ENCODE peak calls at places on chromosomes 11 and 22, in nine cellular contexts. X, V, R, G, Z, I, K, L and H are unnamed samples.

GRCh38 chr22:43749473-43749872 is 62.6 kb downstream of the EFCAB6 start:
- DNase-seq in X (peak), V (no peak), R (no peak), G (no peak), Z (no peak), I (peak), K (no peak), L (peak), H (no peak)

GRCh38 chr22:33051960-33052839 is 6.0 kb downstream of the SYN3 start:
- DNase-seq in X (peak), V (no peak), R (no peak), G (no peak), Z (no peak), I (peak), K (no peak), L (peak), H (no peak)

GRCh38 chr11:66568124-66568916 is at the start of gene CTSF:
- DNase-seq in X (peak), V (peak), R (peak), G (peak), Z (no peak), I (no peak), K (no peak), L (no peak), H (peak)

GRCh38 chr11:60482361-60482760 is 10.2 kb upstream of the MS4A12 start:
- DNase-seq in X (no peak), V (no peak), R (no peak), G (no peak), Z (no peak), I (no peak), K (no peak), L (no peak), H (no peak)

GRCh38 chr11:128621491-128622136 is 34.3 kb upstream of the ETS1 start:
- DNase-seq in X (no peak), V (peak), R (no peak), G (no peak), Z (no peak), I (peak), K (peak), L (no peak), H (peak)

GRCh38 chr22:49462795-49463194 is 364.9 kb downstream of the BRD1 start:
- DNase-seq in X (no peak), V (no peak), R (no peak), G (no peak), Z (no peak), I (no peak), K (no peak), L (no peak), H (no peak)

GRCh38 chr22:26264162-26264561 is 94.9 kb downstream of the SEZ6L start:
- DNase-seq in X (no peak), V (no peak), R (no peak), G (no peak), Z (no peak), I (no peak), K (no peak), L (no peak), H (no peak)

GRCh38 chr11:104333977-104334376 is 170.0 kb upstream of the PDGFD start:
- DNase-seq in X (peak), V (peak), R (no peak), G (peak), Z (no peak), I (peak), K (peak), L (no peak), H (peak)

GRCh38 chr22:25774575-25775026 is 32.6 kb downstream of the MYO18B start:
- DNase-seq in X (peak), V (peak), R (no peak), G (peak), Z (peak), I (peak), K (no peak), L (peak), H (peak)

GRCh38 chr22:45683680-45684079 is 12.0 kb downstream of the ATXN10 start:
- DNase-seq in X (no peak), V (no peak), R (no peak), G (no peak), Z (no peak), I (no peak), K (no peak), L (no peak), H (no peak)

GRCh38 chr11:106281455-106282173 is 204.2 kb downstream of the AASDHPPT start:
- DNase-seq in X (no peak), V (peak), R (peak), G (no peak), Z (no peak), I (no peak), K (no peak), L (no peak), H (peak)

GRCh38 chr11:126450198-126450597 is 94.7 kb downstream of the ST3GAL4 start:
- DNase-seq in X (no peak), V (no peak), R (no peak), G (no peak), Z (no peak), I (no peak), K (no peak), L (no peak), H (no peak)

GRCh38 chr11:2698386-2699184 is 1.2 kb downstream of the KCNQ1OT1 start:
- DNase-seq in X (peak), V (peak), R (no peak), G (peak), Z (no peak), I (no peak), K (no peak), L (no peak), H (peak)

GRCh38 chr22:32708835-32709234 is 92.7 kb upstream of the TIMP3 start:
- DNase-seq in X (no peak), V (peak), R (no peak), G (no peak), Z (no peak), I (no peak), K (no peak), L (no peak), H (no peak)

GRCh38 chr11:128497057-128497957 is 90.1 kb downstream of the ETS1 start:
- DNase-seq in X (no peak), V (peak), R (peak), G (peak), Z (no peak), I (peak), K (peak), L (no peak), H (peak)

GRCh38 chr11:65776196-65776595 is 4.6 kb downstream of the AP5B1 start:
- DNase-seq in X (no peak), V (peak), R (no peak), G (no peak), Z (peak), I (no peak), K (peak), L (no peak), H (no peak)

GRCh38 chr22:37212174-37212906 is at the start of gene SSTR3:
- DNase-seq in X (peak), V (peak), R (no peak), G (peak), Z (no peak), I (no peak), K (peak), L (peak), H (no peak)

GRCh38 chr11:100550910-100551309 is 136.2 kb upstream of the ARHGAP42 start:
- DNase-seq in X (no peak), V (no peak), R (no peak), G (no peak), Z (no peak), I (no peak), K (no peak), L (no peak), H (no peak)

GRCh38 chr11:44112083-44112865 is 16.8 kb downstream of the EXT2 start:
- DNase-seq in X (no peak), V (peak), R (no peak), G (no peak), Z (no peak), I (no peak), K (peak), L (no peak), H (peak)

GRCh38 chr22:22098457-22099193 is 116.0 kb upstream of the TOP3B start:
- DNase-seq in X (no peak), V (no peak), R (no peak), G (no peak), Z (no peak), I (no peak), K (no peak), L (no peak), H (no peak)

GRCh38 chr11:31643831-31644230 is 134.3 kb downstream of the ELP4 start:
- DNase-seq in X (no peak), V (peak), R (peak), G (no peak), Z (no peak), I (no peak), K (no peak), L (no peak), H (peak)

GRCh38 chr11:113189909-113190667 is 124.3 kb upstream of the TTC12 start:
- DNase-seq in X (no peak), V (peak), R (peak), G (no peak), Z (no peak), I (peak), K (no peak), L (no peak), H (peak)

GRCh38 chr22:37239336-37240239 is 4.5 kb downstream of the RAC2 start:
- DNase-seq in X (no peak), V (no peak), R (no peak), G (no peak), Z (no peak), I (no peak), K (no peak), L (no peak), H (no peak)

GRCh38 chr11:114762437-114762836 is 84.1 kb downstream of the NXPE2 start:
- DNase-seq in X (peak), V (peak), R (peak), G (peak), Z (peak), I (peak), K (peak), L (peak), H (peak)

GRCh38 chr11:128653828-128654231 is 40.0 kb upstream of the FLI1 start:
- DNase-seq in X (peak), V (peak), R (peak), G (peak), Z (no peak), I (peak), K (peak), L (peak), H (peak)

GRCh38 chr11:120562806-120563425 is 51.4 kb downstream of the GRIK4 start:
- DNase-seq in X (no peak), V (peak), R (no peak), G (peak), Z (no peak), I (no peak), K (no peak), L (no peak), H (no peak)

GRCh38 chr11:89201138-89201537 is 23.5 kb downstream of the TYR start:
- DNase-seq in X (no peak), V (no peak), R (no peak), G (no peak), Z (no peak), I (no peak), K (no peak), L (no peak), H (no peak)

GRCh38 chr11:65116370-65117205 is 913 bp downstream of the ZNHIT2 start:
- DNase-seq in X (peak), V (peak), R (no peak), G (peak), Z (peak), I (peak), K (peak), L (peak), H (peak)

GRCh38 chr11:28146123-28146751 is 38.0 kb downstream of the METTL15 start:
- DNase-seq in X (no peak), V (peak), R (peak), G (no peak), Z (no peak), I (peak), K (peak), L (peak), H (peak)

GRCh38 chr11:62976109-62976508 is 8.7 kb downstream of the SLC22A6 start:
- DNase-seq in X (peak), V (no peak), R (no peak), G (no peak), Z (no peak), I (peak), K (no peak), L (no peak), H (no peak)

GRCh38 chr11:117861151-117862018 is 15.1 kb downstream of the FXYD6 start:
- DNase-seq in X (peak), V (no peak), R (no peak), G (peak), Z (no peak), I (peak), K (peak), L (peak), H (peak)

GRCh38 chr11:22331771-22332170 is 6.4 kb upstream of the SLC17A6 start:
- DNase-seq in X (no peak), V (no peak), R (no peak), G (no peak), Z (no peak), I (no peak), K (no peak), L (no peak), H (peak)

GRCh38 chr11:76857776-76858461 is 2.8 kb upstream of the ACER3 start:
- DNase-seq in X (no peak), V (no peak), R (no peak), G (no peak), Z (no peak), I (no peak), K (no peak), L (no peak), H (no peak)

GRCh38 chr11:99316761-99317475 is 296.2 kb downstream of the CNTN5 start:
- DNase-seq in X (no peak), V (peak), R (no peak), G (no peak), Z (no peak), I (no peak), K (no peak), L (no peak), H (no peak)

GRCh38 chr22:32206774-32207758 is 2.2 kb upstream of the RFPL2 start:
- DNase-seq in X (peak), V (peak), R (peak), G (peak), Z (peak), I (peak), K (peak), L (peak), H (peak)

GRCh38 chr11:73716153-73717056 is 44.5 kb downstream of the RAB6A start:
- DNase-seq in X (no peak), V (no peak), R (no peak), G (no peak), Z (no peak), I (no peak), K (no peak), L (no peak), H (no peak)

GRCh38 chr22:46748948-46749681 is 11.1 kb upstream of the CERK start:
- DNase-seq in X (no peak), V (peak), R (no peak), G (no peak), Z (peak), I (no peak), K (no peak), L (no peak), H (peak)

GRCh38 chr22:36184433-36185035 is 17.1 kb downstream of the APOL4 start:
- DNase-seq in X (no peak), V (peak), R (no peak), G (no peak), Z (no peak), I (no peak), K (no peak), L (no peak), H (no peak)

GRCh38 chr11:9527481-9528140 is 45.9 kb upstream of the WEE1 start:
- DNase-seq in X (no peak), V (peak), R (no peak), G (no peak), Z (no peak), I (no peak), K (no peak), L (no peak), H (peak)

GRCh38 chr11:9528573-9529332 is 44.7 kb upstream of the WEE1 start:
- DNase-seq in X (no peak), V (no peak), R (no peak), G (no peak), Z (no peak), I (no peak), K (no peak), L (no peak), H (no peak)

GRCh38 chr11:9528141-9528511 is 45.3 kb upstream of the WEE1 start:
- DNase-seq in X (no peak), V (peak), R (no peak), G (no peak), Z (no peak), I (no peak), K (no peak), L (no peak), H (no peak)

GRCh38 chr11:9530020-9530628 is 43.3 kb upstream of the WEE1 start:
- DNase-seq in X (no peak), V (no peak), R (no peak), G (no peak), Z (no peak), I (no peak), K (no peak), L (peak), H (no peak)

GRCh38 chr11:9529333-9529648 is 44.2 kb upstream of the WEE1 start:
- DNase-seq in X (no peak), V (peak), R (no peak), G (no peak), Z (no peak), I (no peak), K (no peak), L (no peak), H (no peak)
- H3K27ac ChIP-seq in X (peak), V (no peak), R (peak), G (no peak), Z (no peak), I (no peak), K (peak), L (peak), H (peak)

GRCh38 chr22:39718206-39718605 is 147.7 kb downstream of the CACNA1I start:
- DNase-seq in X (no peak), V (no peak), R (no peak), G (no peak), Z (no peak), I (no peak), K (no peak), L (no peak), H (no peak)
- H3K4me2 ChIP-seq in X (no peak), V (no peak), R (no peak), G (no peak), Z (no peak), I (no peak), K (no peak), L (no peak), H (no peak)

DNA sequence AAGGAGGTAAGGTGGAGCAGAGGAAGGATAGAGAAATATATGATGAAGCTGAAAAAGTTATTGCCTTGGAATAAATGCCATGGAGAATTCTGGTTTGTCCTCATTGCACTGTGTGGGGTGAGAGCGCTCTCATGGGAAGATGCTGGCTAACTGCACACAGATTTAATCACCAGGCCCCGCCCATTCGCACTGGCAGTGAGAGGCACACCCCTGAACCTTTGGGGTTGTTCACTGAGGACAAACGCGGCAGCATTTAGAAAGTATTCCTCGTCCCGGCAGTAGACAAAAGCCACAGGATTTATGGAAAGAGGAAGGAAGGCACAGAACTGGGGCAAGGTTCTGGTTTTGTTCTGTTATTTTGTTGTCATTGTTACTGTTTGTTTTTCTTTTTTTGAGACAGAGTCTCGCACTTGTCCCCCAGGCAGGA is 70.2 kb downstream of the MED15 start:
- DNase-seq in X (no peak), V (peak), R (no peak), G (no peak), Z (no peak), I (no peak), K (no peak), L (no peak), H (no peak)
- H3K27ac ChIP-seq in X (no peak), V (no peak), R (no peak), G (no peak), Z (no peak), I (no peak), K (no peak), L (no peak), H (no peak)

GRCh38 chr11:80980221-80980620 is 1539.4 kb upstream of the TENM4 start:
- DNase-seq in X (no peak), V (peak), R (no peak), G (no peak), Z (no peak), I (no peak), K (no peak), L (no peak), H (peak)
- H3K4me2 ChIP-seq in X (no peak), V (no peak), R (no peak), G (no peak), Z (no peak), I (no peak), K (no peak), L (no peak), H (no peak)

GRCh38 chr11:864118-864827 is 21.6 kb downstream of the TSPAN4 start:
- DNase-seq in X (no peak), V (no peak), R (no peak), G (no peak), Z (no peak), I (no peak), K (no peak), L (no peak), H (no peak)

GRCh38 chr11:862028-862703 is 19.5 kb downstream of the TSPAN4 start:
- DNase-seq in X (peak), V (no peak), R (no peak), G (no peak), Z (no peak), I (no peak), K (no peak), L (peak), H (no peak)

GRCh38 chr11:863389-864117 is 20.9 kb downstream of the TSPAN4 start:
- DNase-seq in X (no peak), V (no peak), R (no peak), G (no peak), Z (no peak), I (no peak), K (no peak), L (no peak), H (no peak)

GRCh38 chr11:861105-861479 is 18.4 kb downstream of the TSPAN4 start:
- DNase-seq in X (no peak), V (no peak), R (no peak), G (no peak), Z (no peak), I (no peak), K (no peak), L (no peak), H (no peak)

DNA sequence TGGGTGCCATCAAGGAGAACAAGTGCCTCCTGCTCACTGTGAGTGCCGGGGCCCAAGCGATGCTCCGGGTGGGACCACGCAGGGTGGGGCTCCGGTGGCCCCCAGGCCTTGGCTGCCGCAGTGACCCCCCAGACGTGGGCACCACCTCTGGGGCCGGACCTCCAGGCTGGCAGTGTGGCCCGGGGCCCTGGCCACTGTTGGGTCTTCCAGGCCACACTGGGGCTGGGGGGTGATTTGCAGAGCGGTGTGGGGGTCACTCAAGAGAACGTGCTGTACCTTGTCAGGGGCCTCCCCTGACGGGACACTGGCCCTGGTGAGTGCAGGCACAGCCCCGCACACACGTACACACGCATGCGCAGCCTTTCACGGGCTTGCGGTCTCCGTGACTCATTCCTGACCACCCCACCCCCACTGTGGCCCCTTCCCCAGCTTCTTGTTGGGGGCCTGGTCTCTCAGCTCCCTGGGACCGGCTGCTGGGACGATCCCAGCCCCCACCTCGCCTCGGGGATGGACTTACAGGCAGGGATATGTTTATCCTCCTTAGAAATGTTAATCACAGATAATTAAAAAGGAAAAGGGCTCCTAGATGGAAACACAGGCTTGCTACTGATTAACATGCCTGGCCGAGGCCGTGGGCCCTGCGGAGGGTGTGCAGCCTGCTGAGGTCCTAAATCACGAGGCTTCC is 20.2 kb downstream of the TSPAN4 start:
- DNase-seq in X (no peak), V (no peak), R (no peak), G (no peak), Z (no peak), I (no peak), K (peak), L (no peak), H (no peak)
- H3K27ac ChIP-seq in X (peak), V (no peak), R (peak), G (no peak), Z (no peak), I (no peak), K (peak), L (peak), H (no peak)

DNA sequence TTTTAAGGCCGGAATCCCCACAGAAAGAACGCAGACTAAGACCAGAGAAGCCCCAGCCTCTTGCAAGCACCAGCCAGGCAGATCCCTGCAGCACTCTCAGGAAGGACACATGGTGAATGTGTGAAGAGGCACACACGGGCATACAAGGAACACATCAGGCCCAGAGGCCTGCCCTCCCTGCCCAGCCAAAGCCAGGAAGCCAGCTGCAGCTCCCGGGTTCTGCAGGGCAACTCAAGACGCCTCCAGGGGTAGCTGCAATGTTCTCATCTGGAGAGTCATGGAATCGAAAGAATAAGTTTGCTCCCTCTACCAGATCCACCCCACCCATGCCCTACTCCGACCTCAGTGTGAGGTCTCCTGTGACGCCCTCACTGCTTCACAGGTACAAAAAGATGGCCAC is 2.3 kb downstream of the DGCR2 start:
- DNase-seq in X (no peak), V (no peak), R (no peak), G (no peak), Z (no peak), I (no peak), K (no peak), L (no peak), H (no peak)
- H3K4me2 ChIP-seq in X (peak), V (no peak), R (peak), G (no peak), Z (peak), I (no peak), K (peak), L (no peak), H (peak)

GRCh38 chr11:131746201-131746600 is 375.8 kb downstream of the NTM start:
- DNase-seq in X (no peak), V (no peak), R (no peak), G (no peak), Z (no peak), I (no peak), K (no peak), L (peak), H (no peak)
- H3K27ac ChIP-seq in X (no peak), V (no peak), R (no peak), G (no peak), Z (no peak), I (no peak), K (no peak), L (no peak), H (no peak)